ENCODE peak calls at places on chromosomes 6 and 20, in seven cellular contexts. R, P, H, F, Z, G and L are unnamed samples.

GRCh38 chr6:118761643-118762042 is 110.3 kb upstream of the CEP85L start:
- DNase-seq in R (no peak), F (no peak), H (no peak), Z (no peak), P (no peak), G (no peak), L (no peak)

GRCh38 chr20:59701236-59701635 is 96.9 kb downstream of the PHACTR3 start:
- DNase-seq in P (no peak), F (no peak), H (no peak), G (no peak), R (no peak), Z (no peak), L (no peak)

GRCh38 chr6:98842489-98843180 is 8.3 kb downstream of the POU3F2 start:
- DNase-seq in P (no peak), F (no peak), G (no peak), H (no peak), R (no peak), Z (no peak), L (no peak)

GRCh38 chr6:33799714-33800113 is 4.1 kb downstream of the MLN start:
- DNase-seq in R (no peak), F (no peak), P (no peak), G (no peak), H (peak; percentile 57), Z (no peak), L (no peak)

GRCh38 chr20:32536861-32537656 is 48.1 kb downstream of the NOL4L start:
- DNase-seq in R (no peak), H (peak; percentile 89), F (peak; percentile 42), G (peak; percentile 68), P (no peak), Z (peak; percentile 88), L (no peak)

GRCh38 chr6:26104457-26105108 is 17.4 kb downstream of the HFE start:
- DNase-seq in F (no peak), H (no peak), R (no peak), Z (peak; percentile 26), P (no peak), G (peak; percentile 88), L (no peak)

GRCh38 chr20:53918949-53919361 is 151.4 kb downstream of the BCAS1 start:
- DNase-seq in P (no peak), Z (no peak), R (no peak), H (no peak), F (no peak), G (peak; percentile 76), L (no peak)

GRCh38 chr6:9002833-9003232 is 567.5 kb upstream of the SLC35B3 start:
- DNase-seq in Z (no peak), R (no peak), F (no peak), P (no peak), H (no peak), G (no peak), L (no peak)

GRCh38 chr6:118708055-118708454 is 56.7 kb upstream of the CEP85L start:
- DNase-seq in H (no peak), G (peak; percentile 21), R (peak; percentile 56), P (no peak), F (no peak), Z (no peak), L (no peak)

GRCh38 chr6:150876598-150876997 is 11.1 kb downstream of the MTHFD1L start:
- DNase-seq in P (no peak), R (no peak), Z (peak; percentile 89), H (no peak), F (peak; percentile 58), G (no peak), L (peak; percentile 75)
- H3K27ac ChIP-seq in P (no peak overlapping the region), R (no peak overlapping the region), Z (no peak overlapping the region), H (no peak overlapping the region), F (no peak overlapping the region), G (no peak overlapping the region), L (no peak overlapping the region)

GRCh38 chr6:28124350-28124970 is at the start of gene ZSCAN16:
- DNase-seq in H (peak; percentile 92), Z (peak; percentile 88), F (peak; percentile 84), P (peak; percentile 50), G (peak; percentile 85), R (peak; percentile 88), L (peak; percentile 62)
- H3K27ac ChIP-seq in H (peak within 1 kb of the TSS; percentile 76), Z (no peak within 1 kb of the TSS), F (peak within 1 kb of the TSS; percentile 49), P (peak within 1 kb of the TSS; percentile 81), G (peak within 1 kb of the TSS; percentile 48), R (no peak within 1 kb of the TSS), L (peak within 1 kb of the TSS; percentile 68)

GRCh38 chr6:16737389-16737788 is 23.9 kb downstream of the ATXN1 start:
- DNase-seq in R (peak; percentile 71), H (no peak), F (no peak), G (no peak), P (no peak), Z (no peak), L (no peak)

GRCh38 chr6:16735014-16735413 is 26.2 kb downstream of the ATXN1 start:
- DNase-seq in R (no peak), P (no peak), F (no peak), G (no peak), H (no peak), Z (no peak), L (no peak)

GRCh38 chr6:16736856-16737255 is 24.4 kb downstream of the ATXN1 start:
- DNase-seq in H (no peak), R (no peak), F (no peak), Z (no peak), P (no peak), G (no peak), L (no peak)

GRCh38 chr6:16739329-16739801 is 21.9 kb downstream of the ATXN1 start:
- DNase-seq in H (no peak), P (no peak), F (no peak), G (no peak), R (peak; percentile 63), Z (no peak), L (peak; percentile 45)

DNA sequence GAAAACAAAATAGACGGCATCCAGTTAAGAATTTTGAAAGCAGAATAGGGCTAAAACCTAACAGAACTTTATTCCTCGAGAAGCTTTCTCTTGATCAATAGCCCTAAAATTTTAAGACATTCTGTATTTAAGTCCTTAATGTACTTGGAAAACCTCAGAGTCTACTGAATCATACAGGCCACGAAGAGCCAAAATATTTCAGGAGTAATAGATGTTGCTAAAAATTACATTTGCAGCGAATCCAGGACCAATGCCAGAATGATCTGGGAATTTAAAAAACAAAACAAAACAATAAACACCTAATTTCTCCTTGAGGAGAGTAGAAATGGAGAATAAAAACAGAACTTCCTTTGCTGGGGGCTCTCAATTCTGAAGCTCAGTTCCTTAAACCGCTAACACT is 23.3 kb downstream of the ATXN1 start:
- DNase-seq in Z (no peak), F (no peak), H (no peak), R (no peak), P (no peak), G (no peak), L (no peak)
- H3K27ac ChIP-seq in Z (no peak overlapping the region), F (no peak overlapping the region), H (no peak overlapping the region), R (no peak overlapping the region), P (peak overlapping the region; percentile 86), G (no peak overlapping the region), L (no peak overlapping the region)

DNA sequence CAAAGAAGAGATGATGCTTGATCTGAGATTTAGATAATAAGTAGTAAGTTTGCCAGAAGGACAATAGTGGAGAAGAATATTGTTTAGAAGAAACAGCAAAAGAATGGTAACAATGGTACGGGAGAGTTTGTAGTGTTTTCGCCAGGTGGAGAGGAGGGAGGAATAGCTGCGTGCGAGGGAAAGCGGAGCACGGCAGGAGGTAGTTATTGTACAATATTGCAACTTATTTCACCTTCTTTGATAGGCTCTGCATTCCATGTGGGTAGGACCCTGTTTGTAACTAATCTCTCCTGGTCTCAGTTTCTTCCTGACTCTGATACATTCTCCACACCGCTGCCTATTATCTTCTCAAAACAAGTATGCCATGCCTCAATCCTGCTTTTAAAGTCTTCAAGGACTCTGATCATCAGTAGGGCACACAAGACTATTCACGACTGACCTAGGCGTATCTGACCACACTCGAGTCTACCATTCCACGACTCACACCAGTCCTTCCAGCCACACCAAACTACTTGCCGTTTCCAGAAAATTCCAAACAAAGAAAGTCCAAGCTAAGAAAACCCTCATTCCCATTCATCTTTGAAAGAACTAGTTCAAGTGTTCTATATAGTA is 1.1 kb downstream of the PPIL4 start:
- DNase-seq in Z (no peak), F (no peak), R (no peak), H (no peak), P (no peak), G (no peak), L (no peak)
- H3K27ac ChIP-seq in Z (no peak overlapping the region), F (peak overlapping the region; percentile 95), R (peak overlapping the region; percentile 52), H (peak overlapping the region; percentile 97), P (peak overlapping the region; percentile 94), G (no peak overlapping the region), L (peak overlapping the region; percentile 98)

DNA sequence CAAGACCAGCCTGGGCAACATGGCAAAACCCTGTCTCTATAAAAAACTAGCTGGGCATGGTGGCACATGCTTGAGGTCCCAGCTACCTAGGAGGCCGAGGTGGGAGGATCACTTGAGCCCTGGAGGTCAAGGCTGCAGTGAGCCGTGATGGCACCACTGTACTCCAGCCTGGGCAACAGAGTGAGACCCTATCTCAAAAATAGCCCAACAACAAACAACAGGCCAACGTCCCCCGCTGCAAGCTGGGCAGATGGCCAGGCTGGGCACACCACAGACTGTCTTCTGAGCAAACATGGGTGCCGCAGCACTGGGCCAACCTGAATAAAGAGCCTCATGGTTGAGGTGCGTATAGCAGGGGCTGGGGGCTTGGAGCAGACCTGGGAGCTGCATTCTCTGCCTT is 46.6 kb upstream of the SRF start:
- DNase-seq in F (no peak), R (no peak), Z (no peak), H (peak; percentile 39), P (no peak), G (no peak), L (no peak)
- H3K27ac ChIP-seq in F (no peak overlapping the region), R (peak overlapping the region; percentile 82), Z (no peak overlapping the region), H (no peak overlapping the region), P (peak overlapping the region; percentile 27), G (no peak overlapping the region), L (peak overlapping the region; percentile 18)

DNA sequence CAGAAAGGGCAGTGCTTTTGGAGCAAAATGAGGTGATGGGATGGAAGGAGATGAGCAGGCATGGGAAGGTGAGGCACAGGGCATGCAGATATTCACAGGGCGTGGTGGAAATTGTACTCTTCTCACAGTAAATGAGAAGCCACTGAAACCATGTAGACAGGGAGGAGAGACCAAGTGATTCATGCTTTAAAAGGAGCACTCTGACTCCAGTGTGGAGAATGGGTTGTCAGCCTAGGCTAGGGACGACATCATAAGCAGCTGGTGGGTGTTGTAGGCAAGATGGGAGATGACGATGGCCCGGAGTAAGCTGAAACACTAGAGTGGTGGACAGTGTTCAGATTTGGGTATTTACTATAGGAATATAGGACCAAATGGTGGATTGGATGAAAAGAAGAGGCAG is 18.4 kb downstream of the PDE7B start:
- DNase-seq in H (no peak), Z (no peak), F (no peak), R (no peak), G (no peak), P (no peak), L (no peak)
- H3K27ac ChIP-seq in H (no peak overlapping the region), Z (no peak overlapping the region), F (peak overlapping the region; percentile 42), R (no peak overlapping the region), G (no peak overlapping the region), P (no peak overlapping the region), L (no peak overlapping the region)